ENCODE peak calls at places on chromosomes 4 and X, in five cellular contexts. F is hepatocyte, D is foreskin fibroblast, R is IMR-90, S is ovary. M is an unnamed sample.

GRCh38 chrX:35098419-35098818 is 155.8 kb downstream of the FAM47B start:
- DNase-seq in F (no peak), D (peak; percentile 6), R (no peak), S (no peak), M (no peak)

GRCh38 chrX:140389331-140389730 is 115.5 kb downstream of the SOX3 start:
- DNase-seq in F (no peak), D (no peak), R (no peak), S (no peak), M (no peak)

GRCh38 chr4:10605746-10606482 is 78.7 kb downstream of the CLNK start:
- DNase-seq in F (no peak), D (peak; percentile 63), R (peak; percentile 85), S (no peak), M (no peak)

GRCh38 chrX:45009371-45010000 is 136.5 kb downstream of the KDM6A start:
- DNase-seq in F (no peak), D (peak; percentile 50), R (peak; percentile 66), S (no peak), M (no peak)

GRCh38 chrX:30875957-30876356 is 13.1 kb downstream of the TAB3 start:
- DNase-seq in F (no peak), D (peak; percentile 87), R (peak; percentile 87), S (no peak), M (no peak)

GRCh38 chr4:115119804-115120352 is 6.5 kb upstream of the NDST4 start:
- DNase-seq in F (no peak), D (no peak), R (no peak), S (no peak), M (no peak)

GRCh38 chrX:45428816-45429215 is 228.1 kb upstream of the DIPK2B start:
- DNase-seq in F (no peak), D (no peak), R (no peak), S (no peak), M (no peak)

GRCh38 chr4:74005528-74005927 is 7.1 kb upstream of the CXCL5 start:
- DNase-seq in F (peak; percentile 39), D (peak; percentile 12), R (no peak), S (no peak), M (no peak)

GRCh38 chr4:152014280-152014679 is 253.5 kb upstream of the GATB start:
- DNase-seq in F (no peak), D (no peak), R (no peak), S (no peak), M (no peak)

GRCh38 chr4:158814636-158815035 is 45.8 kb downstream of the FNIP2 start:
- DNase-seq in F (no peak), D (peak; percentile 50), R (peak; percentile 67), S (no peak), M (no peak)

GRCh38 chrX:56764153-56764974 is 35.3 kb downstream of the NBDY start:
- DNase-seq in F (peak; percentile 74), D (peak; percentile 78), R (peak; percentile 87), S (peak; percentile 83), M (no peak)

GRCh38 chr4:123064390-123064789 is 142.0 kb upstream of the NUDT6 start:
- DNase-seq in F (peak; percentile 41), D (peak; percentile 32), R (peak; percentile 11), S (no peak), M (no peak)

GRCh38 chr4:148962539-148963290 is 520.5 kb upstream of the NR3C2 start:
- DNase-seq in F (no peak), D (peak; percentile 10), R (peak; percentile 73), S (no peak), M (no peak)

GRCh38 chr4:153375303-153375702 is 30.8 kb downstream of the MND1 start:
- DNase-seq in F (no peak), D (no peak), R (no peak), S (no peak), M (no peak)

GRCh38 chrX:107574054-107574683 is 54.1 kb upstream of the PRPS1 start:
- DNase-seq in F (no peak), D (peak; percentile 69), R (peak; percentile 85), S (no peak), M (no peak)

GRCh38 chrX:45172890-45173289 is 27.8 kb downstream of the DIPK2B start:
- DNase-seq in F (peak; percentile 51), D (peak; percentile 66), R (peak; percentile 54), S (no peak), M (no peak)

GRCh38 chr4:147108409-147108808 is 162.7 kb upstream of the TTC29 start:
- DNase-seq in F (no peak), D (peak; percentile 71), R (peak; percentile 65), S (no peak), M (no peak)

GRCh38 chrX:119655125-119655524 is 37.8 kb downstream of the SEPTIN6 start:
- DNase-seq in F (peak; percentile 64), D (peak; percentile 73), R (peak; percentile 88), S (peak; percentile 56), M (no peak)

GRCh38 chrX:68511255-68511654 is 12.4 kb downstream of the YIPF6 start:
- DNase-seq in F (peak; percentile 66), D (peak; percentile 41), R (peak; percentile 48), S (no peak), M (no peak)

GRCh38 chr4:132063829-132064228 is 1085.3 kb upstream of the PCDH10 start:
- DNase-seq in F (no peak), D (peak; percentile 10), R (peak; percentile 55), S (no peak), M (no peak)

GRCh38 chrX:70970482-70970999 is 39.6 kb upstream of the SLC7A3 start:
- DNase-seq in F (no peak), D (peak; percentile 8), R (peak; percentile 16), S (no peak), M (no peak)

GRCh38 chrX:95218964-95219363 is 1465.7 kb upstream of the DIAPH2 start:
- DNase-seq in F (no peak), D (no peak), R (no peak), S (no peak), M (no peak)

GRCh38 chrX:118588715-118589114 is 93.1 kb downstream of the DOCK11 start:
- DNase-seq in F (no peak), D (no peak), R (no peak), S (no peak), M (no peak)

GRCh38 chr4:2015008-2015407 is 6.2 kb upstream of the NELFA start:
- DNase-seq in F (no peak), D (no peak), R (no peak), S (no peak), M (no peak)

GRCh38 chr4:105661028-105661427 is 47.5 kb downstream of the INTS12 start:
- DNase-seq in F (no peak), D (no peak), R (no peak), S (no peak), M (no peak)

GRCh38 chr4:80036949-80037348 is 36.1 kb downstream of the ANTXR2 start:
- DNase-seq in F (peak; percentile 45), D (peak; percentile 76), R (peak; percentile 77), S (no peak), M (no peak)

GRCh38 chr4:128686810-128687209 is 122.7 kb upstream of the JADE1 start:
- DNase-seq in F (no peak), D (no peak), R (peak; percentile 10), S (no peak), M (no peak)

GRCh38 chr4:175536852-175537453 is 275.1 kb downstream of the GPM6A start:
- DNase-seq in F (peak; percentile 69), D (peak; percentile 60), R (peak; percentile 62), S (no peak), M (no peak)

GRCh38 chrX:49101629-49101984 is 21.9 kb upstream of the WDR45 start:
- DNase-seq in F (no peak), D (no peak), R (no peak), S (no peak), M (no peak)

GRCh38 chr4:128286474-128287158 is 997 bp downstream of the PGRMC2 start:
- DNase-seq in F (peak; percentile 63), D (peak; percentile 52), R (peak; percentile 61), S (no peak), M (no peak)

GRCh38 chr4:15707363-15707715 is 4.5 kb downstream of the BST1 start:
- DNase-seq in F (no peak), D (no peak), R (no peak), S (no peak), M (no peak)
- H3K4me3 ChIP-seq in F (no peak overlapping the region), D (no peak overlapping the region), R (no peak overlapping the region), S (no peak overlapping the region), M (no peak overlapping the region)

DNA sequence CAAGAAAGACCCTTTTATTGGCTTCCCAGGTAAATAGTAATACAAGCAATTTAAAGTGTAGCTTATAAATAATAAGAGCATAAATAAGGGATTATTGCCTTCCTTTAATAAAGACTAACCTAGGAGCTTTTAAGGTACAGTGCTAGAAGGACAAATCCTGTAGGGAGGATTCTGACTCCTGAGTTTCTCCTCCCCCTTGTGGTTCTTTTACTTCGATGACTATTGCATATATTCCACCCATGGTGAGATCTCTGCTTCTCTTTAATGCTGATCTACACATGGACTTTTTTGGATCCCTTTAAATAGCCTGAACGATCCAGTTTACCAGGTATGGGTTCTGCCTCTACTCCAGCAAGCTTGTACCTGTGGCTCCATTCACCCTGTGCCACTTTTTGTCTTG is 2.5 kb downstream of the GALNT7 start:
- DNase-seq in F (peak; percentile 37), D (peak; percentile 59), R (peak; percentile 52), S (no peak), M (no peak)
- TF ChIP-seq CTCF in F (peak; percentile 26), D (peak; percentile 21), R (peak; percentile 33), S (no peak), M (no peak)

DNA sequence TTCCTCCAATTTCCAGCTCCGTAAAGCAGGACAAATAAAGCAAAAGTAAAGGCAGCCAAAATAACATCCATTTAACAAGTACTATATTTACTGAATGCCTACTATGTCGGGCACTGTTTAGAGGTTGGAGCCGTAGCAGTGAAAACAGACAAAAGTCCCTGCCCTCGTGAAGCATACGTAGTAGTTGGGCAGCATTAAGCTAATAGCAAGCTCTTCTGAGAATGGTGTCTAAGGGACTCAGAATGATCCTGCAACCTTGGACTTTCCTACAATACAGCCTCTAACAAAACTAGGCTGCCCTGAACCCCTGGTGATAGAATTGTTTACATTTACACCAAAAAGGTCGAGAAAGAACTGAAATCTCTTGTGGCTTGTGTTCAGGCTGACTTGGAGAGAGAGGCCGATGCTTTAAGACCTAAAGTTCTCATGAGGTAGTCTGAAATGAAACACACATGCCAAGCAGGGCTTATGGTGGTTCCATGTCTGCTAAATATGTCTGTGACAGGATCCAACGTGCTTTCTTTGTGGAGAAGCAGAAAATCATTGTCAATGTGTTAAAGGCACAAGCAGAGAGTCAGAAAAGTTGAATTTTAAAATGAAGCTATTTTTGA is 876 bp upstream of the PDGFC start:
- DNase-seq in F (peak; percentile 21), D (peak; percentile 52), R (peak; percentile 18), S (no peak), M (no peak)
- H3K4me3 ChIP-seq in F (peak overlapping the region; percentile 59), D (peak overlapping the region; percentile 97), R (peak overlapping the region; percentile 61), S (peak overlapping the region; percentile 86), M (peak overlapping the region; percentile 59)

DNA sequence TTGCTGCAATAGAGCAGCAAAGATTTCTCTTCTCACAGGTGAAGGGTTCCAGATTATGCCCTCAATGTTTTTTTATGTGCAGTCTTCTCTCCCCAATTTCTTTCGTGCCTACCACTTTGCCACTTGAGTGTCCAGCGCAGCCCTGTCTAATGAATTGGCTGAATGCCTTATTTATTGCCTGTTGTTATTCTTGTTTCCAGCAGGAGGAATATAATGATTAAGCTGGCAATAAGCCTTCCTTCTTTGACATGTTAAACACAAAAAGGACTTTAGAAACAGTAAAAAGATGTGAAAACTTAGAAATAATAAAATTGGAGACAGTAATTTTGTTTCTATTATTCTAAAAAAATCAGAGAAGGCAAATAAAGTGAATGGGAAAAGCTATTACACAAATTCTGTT is 34.6 kb upstream of the FRAS1 start:
- DNase-seq in F (no peak), D (no peak), R (no peak), S (no peak), M (no peak)
- TF ChIP-seq CTCF in F (no peak), D (no peak), R (no peak), S (no peak), M (no peak)

DNA sequence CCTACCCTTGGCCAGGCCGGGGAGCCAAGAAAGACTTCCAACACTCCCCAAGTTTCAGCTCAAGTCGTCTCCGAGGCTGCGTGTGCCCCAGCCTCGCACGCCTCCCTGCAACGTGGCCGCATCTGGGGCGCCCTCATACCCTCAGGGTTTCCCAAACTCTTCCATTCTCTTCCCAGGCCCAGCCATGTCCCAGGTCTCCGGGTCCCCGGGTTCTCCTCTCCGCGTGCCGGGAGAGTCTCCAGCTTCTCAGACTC is 312 bp upstream of the STK26 start:
- DNase-seq in F (no peak), D (no peak), R (no peak), S (no peak), M (no peak)
- H3K4me3 ChIP-seq in F (peak overlapping the region; percentile 28), D (peak overlapping the region; percentile 60), R (no peak overlapping the region), S (peak overlapping the region; percentile 45), M (peak overlapping the region; percentile 42)